ENCODE peak calls at places on chromosomes 1 and 21, in seven cellular contexts. One of them, this sample, is unnamed.

GRCh38 chr1:2472109-2472508 is 4.0 kb upstream of the PLCH2 start:
- DNase-seq in BJ: no peak
- DNase-seq in adrenal gland: no peak
- DNase-seq in kidney: no peak
- DNase-seq in left lung: no peak
- DNase-seq in testis: no peak
- DNase-seq in bronchial epithelial cell: no peak
- DNase-seq in this sample: no peak

GRCh38 chr1:72830606-72831390 is 548.5 kb upstream of the NEGR1 start:
- DNase-seq in testis: no peak
- DNase-seq in bronchial epithelial cell: no peak
- DNase-seq in left lung: no peak
- DNase-seq in adrenal gland: no peak
- DNase-seq in BJ: no peak
- DNase-seq in kidney: peak; percentile 39
- DNase-seq in this sample: peak; percentile 1

GRCh38 chr1:160438935-160439334 is 38.6 kb downstream of the VANGL2 start:
- DNase-seq in testis: no peak
- DNase-seq in kidney: no peak
- DNase-seq in bronchial epithelial cell: no peak
- DNase-seq in left lung: no peak
- DNase-seq in BJ: no peak
- DNase-seq in adrenal gland: no peak
- DNase-seq in this sample: no peak

GRCh38 chr21:45579383-45580180 is 37.3 kb upstream of the SLC19A1 start:
- DNase-seq in testis: no peak
- DNase-seq in bronchial epithelial cell: no peak
- DNase-seq in BJ: no peak
- DNase-seq in adrenal gland: peak; percentile 7
- DNase-seq in left lung: peak; percentile 21
- DNase-seq in kidney: peak; percentile 65
- DNase-seq in this sample: no peak

GRCh38 chr1:226406401-226406881 is 1.5 kb downstream of the PARP1 start:
- DNase-seq in BJ: no peak
- DNase-seq in bronchial epithelial cell: peak; percentile 80
- DNase-seq in testis: no peak
- DNase-seq in adrenal gland: no peak
- DNase-seq in kidney: no peak
- DNase-seq in left lung: no peak
- DNase-seq in this sample: no peak

GRCh38 chr1:15727021-15727420 is 9.0 kb upstream of the SLC25A34 start:
- DNase-seq in BJ: no peak
- DNase-seq in left lung: no peak
- DNase-seq in bronchial epithelial cell: no peak
- DNase-seq in adrenal gland: peak; percentile 49
- DNase-seq in testis: no peak
- DNase-seq in kidney: peak; percentile 75
- DNase-seq in this sample: no peak

GRCh38 chr1:231016966-231017365 is 23.1 kb downstream of the FAM89A start:
- DNase-seq in testis: no peak
- DNase-seq in adrenal gland: no peak
- DNase-seq in kidney: no peak
- DNase-seq in left lung: no peak
- DNase-seq in BJ: no peak
- DNase-seq in bronchial epithelial cell: peak; percentile 90
- DNase-seq in this sample: no peak

GRCh38 chr1:34898220-34898820 is 31.1 kb downstream of the DLGAP3 start:
- DNase-seq in testis: no peak
- DNase-seq in bronchial epithelial cell: no peak
- DNase-seq in BJ: no peak
- DNase-seq in left lung: no peak
- DNase-seq in adrenal gland: no peak
- DNase-seq in kidney: no peak
- DNase-seq in this sample: no peak

GRCh38 chr1:189654906-189655305 is 822.8 kb downstream of the BRINP3 start:
- DNase-seq in testis: no peak
- DNase-seq in left lung: no peak
- DNase-seq in bronchial epithelial cell: peak; percentile 71
- DNase-seq in adrenal gland: no peak
- DNase-seq in BJ: no peak
- DNase-seq in kidney: no peak
- DNase-seq in this sample: no peak

GRCh38 chr1:109268431-109269211 is 14.3 kb downstream of the PSRC1 start:
- DNase-seq in left lung: no peak
- DNase-seq in testis: no peak
- DNase-seq in bronchial epithelial cell: no peak
- DNase-seq in BJ: no peak
- DNase-seq in adrenal gland: no peak
- DNase-seq in kidney: peak; percentile 63
- DNase-seq in this sample: no peak

GRCh38 chr1:244012232-244012631 is 38.9 kb upstream of the ZBTB18 start:
- DNase-seq in bronchial epithelial cell: peak; percentile 41
- DNase-seq in adrenal gland: no peak
- DNase-seq in kidney: no peak
- DNase-seq in BJ: peak; percentile 2
- DNase-seq in left lung: no peak
- DNase-seq in testis: no peak
- DNase-seq in this sample: no peak

GRCh38 chr1:150619576-150620509 is 9.6 kb downstream of the ENSA start:
- DNase-seq in BJ: no peak
- DNase-seq in kidney: no peak
- DNase-seq in bronchial epithelial cell: peak; percentile 88
- DNase-seq in adrenal gland: peak; percentile 67
- DNase-seq in testis: peak; percentile 54
- DNase-seq in left lung: peak; percentile 42
- DNase-seq in this sample: peak; percentile 32

GRCh38 chr1:19367584-19368041 is 55.5 kb downstream of the SLC66A1 start:
- DNase-seq in left lung: no peak
- DNase-seq in adrenal gland: no peak
- DNase-seq in testis: peak; percentile 53
- DNase-seq in bronchial epithelial cell: peak; percentile 75
- DNase-seq in BJ: no peak
- DNase-seq in kidney: no peak
- DNase-seq in this sample: no peak

GRCh38 chr1:17120962-17121837 is 1.9 kb upstream of the PADI2 start:
- DNase-seq in BJ: no peak
- DNase-seq in adrenal gland: peak; percentile 42
- DNase-seq in kidney: no peak
- DNase-seq in left lung: no peak
- DNase-seq in testis: no peak
- DNase-seq in bronchial epithelial cell: no peak
- DNase-seq in this sample: peak; percentile 74

GRCh38 chr1:229685149-229685548 is 59.1 kb downstream of the URB2 start:
- DNase-seq in BJ: no peak
- DNase-seq in adrenal gland: no peak
- DNase-seq in testis: no peak
- DNase-seq in bronchial epithelial cell: no peak
- DNase-seq in kidney: no peak
- DNase-seq in left lung: no peak
- DNase-seq in this sample: no peak
- TF ChIP-seq CTCF in BJ: no peak
- TF ChIP-seq CTCF in adrenal gland: no peak
- TF ChIP-seq CTCF in testis: no peak
- TF ChIP-seq CTCF in bronchial epithelial cell: no peak
- TF ChIP-seq CTCF in kidney: no peak
- TF ChIP-seq CTCF in left lung: no peak
- TF ChIP-seq CTCF in this sample: no peak

GRCh38 chr1:23527366-23527765 is 3.7 kb downstream of the E2F2 start:
- DNase-seq in left lung: no peak
- DNase-seq in kidney: no peak
- DNase-seq in bronchial epithelial cell: no peak
- DNase-seq in adrenal gland: no peak
- DNase-seq in BJ: no peak
- DNase-seq in testis: no peak
- DNase-seq in this sample: no peak

GRCh38 chr1:23525558-23526174 is 5.4 kb downstream of the E2F2 start:
- DNase-seq in testis: no peak
- DNase-seq in left lung: no peak
- DNase-seq in kidney: no peak
- DNase-seq in adrenal gland: no peak
- DNase-seq in bronchial epithelial cell: no peak
- DNase-seq in BJ: no peak
- DNase-seq in this sample: no peak

GRCh38 chr1:23524716-23525401 is 6.2 kb downstream of the E2F2 start:
- DNase-seq in left lung: no peak
- DNase-seq in kidney: no peak
- DNase-seq in testis: no peak
- DNase-seq in adrenal gland: no peak
- DNase-seq in BJ: no peak
- DNase-seq in bronchial epithelial cell: no peak
- DNase-seq in this sample: no peak

GRCh38 chr1:23528245-23528978 is 2.6 kb downstream of the E2F2 start:
- DNase-seq in adrenal gland: peak; percentile 96
- DNase-seq in BJ: peak; percentile 41
- DNase-seq in kidney: peak; percentile 93
- DNase-seq in bronchial epithelial cell: peak; percentile 81
- DNase-seq in left lung: peak; percentile 93
- DNase-seq in testis: peak; percentile 83
- DNase-seq in this sample: peak; percentile 72

DNA sequence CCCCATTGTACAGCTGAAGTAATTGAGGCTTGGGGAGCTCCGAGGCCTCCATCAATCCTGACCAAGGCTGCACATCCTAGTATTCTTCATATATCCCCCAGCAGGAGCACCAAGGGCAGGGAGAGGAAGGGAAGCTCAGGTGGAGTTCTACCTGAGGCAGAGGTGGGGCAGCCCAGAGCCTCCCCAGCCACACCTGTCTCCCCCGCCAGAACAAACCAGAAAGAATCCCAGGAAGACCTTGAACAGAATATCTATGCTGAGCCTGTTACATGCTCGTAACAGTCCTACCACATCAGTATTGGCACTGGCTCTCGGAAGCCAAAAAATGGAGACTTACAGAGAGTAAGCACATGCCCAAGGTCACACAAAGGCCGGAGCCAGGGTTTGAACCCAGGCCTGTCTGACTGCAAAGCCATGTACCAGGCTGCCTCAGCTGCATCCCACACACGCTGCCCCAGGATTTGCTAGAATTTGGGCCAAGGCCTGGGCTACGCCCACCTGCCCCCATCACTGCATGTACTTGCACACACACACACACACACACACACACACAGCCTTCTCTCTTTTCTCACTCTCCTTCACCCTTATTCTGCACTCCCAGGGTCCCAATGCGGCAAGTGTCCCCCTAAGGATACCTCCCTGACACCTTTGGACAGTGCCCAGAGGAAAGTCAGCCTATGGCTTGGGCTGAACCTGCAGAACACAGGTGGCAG is 4.5 kb downstream of the E2F2 start:
- DNase-seq in BJ: no peak
- DNase-seq in left lung: no peak
- DNase-seq in testis: no peak
- DNase-seq in adrenal gland: no peak
- DNase-seq in kidney: no peak
- DNase-seq in bronchial epithelial cell: no peak
- DNase-seq in this sample: no peak
- H3K36me3 ChIP-seq in BJ: no peaks in the 10 kb centered on the region
- H3K36me3 ChIP-seq in left lung: no peaks in the 10 kb centered on the region
- H3K36me3 ChIP-seq in testis: no peaks in the 10 kb centered on the region
- H3K36me3 ChIP-seq in adrenal gland: no peaks in the 10 kb centered on the region
- H3K36me3 ChIP-seq in kidney: no peaks in the 10 kb centered on the region
- H3K36me3 ChIP-seq in bronchial epithelial cell: no peaks in the 10 kb centered on the region
- H3K36me3 ChIP-seq in this sample: no peaks in the 10 kb centered on the region

DNA sequence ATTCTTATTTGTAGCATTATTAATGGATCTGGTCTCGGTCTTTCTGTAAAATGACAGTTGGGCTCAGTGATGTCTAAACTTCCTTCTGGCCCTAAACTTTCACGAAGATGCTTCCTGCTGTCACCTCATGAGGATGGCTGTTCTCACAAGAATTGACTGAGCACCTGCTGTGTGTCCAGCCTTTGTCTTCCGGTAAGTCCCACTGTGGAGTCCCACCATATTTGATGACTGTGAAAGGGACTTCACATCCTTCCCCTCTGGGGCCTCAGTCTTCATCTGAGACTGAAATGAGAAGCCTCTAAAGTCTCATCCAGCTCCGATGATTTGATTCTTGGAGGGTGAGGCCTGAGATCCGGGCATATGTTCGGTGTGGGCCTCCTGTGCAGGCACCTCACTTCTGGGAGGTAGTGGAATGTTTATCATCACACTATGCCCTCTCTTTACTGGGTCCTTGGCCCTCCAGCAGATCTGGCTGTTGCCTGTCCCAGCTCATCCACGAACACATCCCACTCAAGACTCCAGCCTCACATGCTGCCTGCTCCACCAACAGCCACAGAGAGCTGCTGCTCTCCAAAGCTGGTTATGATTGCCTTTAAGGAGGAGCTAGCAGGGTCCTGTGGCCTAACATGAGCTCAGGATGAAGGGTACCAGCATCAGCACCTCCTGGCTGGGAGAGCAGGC is 95.8 kb downstream of the KCNN3 start:
- DNase-seq in testis: no peak
- DNase-seq in kidney: no peak
- DNase-seq in left lung: no peak
- DNase-seq in BJ: no peak
- DNase-seq in adrenal gland: no peak
- DNase-seq in bronchial epithelial cell: no peak
- DNase-seq in this sample: no peak
- TF ChIP-seq CTCF in testis: no peak
- TF ChIP-seq CTCF in kidney: no peak
- TF ChIP-seq CTCF in left lung: no peak
- TF ChIP-seq CTCF in BJ: no peak
- TF ChIP-seq CTCF in adrenal gland: no peak
- TF ChIP-seq CTCF in bronchial epithelial cell: no peak
- TF ChIP-seq CTCF in this sample: no peak

GRCh38 chr1:11150326-11150725 is 38.8 kb upstream of the ANGPTL7 start:
- DNase-seq in left lung: no peak
- DNase-seq in adrenal gland: no peak
- DNase-seq in BJ: no peak
- DNase-seq in testis: no peak
- DNase-seq in kidney: no peak
- DNase-seq in bronchial epithelial cell: no peak
- DNase-seq in this sample: no peak

GRCh38 chr1:11143907-11144306 is 44.2 kb upstream of the EXOSC10 start:
- DNase-seq in BJ: no peak
- DNase-seq in left lung: no peak
- DNase-seq in adrenal gland: no peak
- DNase-seq in bronchial epithelial cell: no peak
- DNase-seq in testis: no peak
- DNase-seq in kidney: no peak
- DNase-seq in this sample: no peak

GRCh38 chr1:11145741-11146140 is 43.4 kb upstream of the ANGPTL7 start:
- DNase-seq in BJ: no peak
- DNase-seq in adrenal gland: no peak
- DNase-seq in left lung: no peak
- DNase-seq in kidney: no peak
- DNase-seq in bronchial epithelial cell: no peak
- DNase-seq in testis: no peak
- DNase-seq in this sample: no peak

GRCh38 chr1:11144563-11145256 is 44.4 kb upstream of the ANGPTL7 start:
- DNase-seq in bronchial epithelial cell: no peak
- DNase-seq in testis: no peak
- DNase-seq in left lung: no peak
- DNase-seq in kidney: no peak
- DNase-seq in BJ: no peak
- DNase-seq in adrenal gland: no peak
- DNase-seq in this sample: no peak

DNA sequence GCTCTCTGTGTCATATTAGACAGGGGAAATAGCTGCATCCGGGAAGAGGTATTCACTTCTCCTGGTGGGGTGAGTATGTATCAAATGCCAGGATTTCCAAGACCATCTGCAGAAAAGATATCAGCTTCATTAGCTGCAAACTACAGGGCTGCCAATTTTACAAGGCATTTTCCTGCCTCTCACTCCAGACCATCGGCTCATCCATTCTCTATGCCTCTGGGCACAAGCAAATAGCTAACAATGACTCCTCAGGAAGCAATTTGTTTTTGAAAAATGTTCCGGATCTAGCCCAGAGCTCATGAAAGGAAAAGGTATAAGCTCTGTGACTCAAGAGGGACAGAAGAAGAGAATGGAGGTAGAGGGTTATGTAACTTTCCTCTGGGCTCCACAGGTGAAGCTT is 41.8 kb upstream of the ANGPTL7 start:
- DNase-seq in bronchial epithelial cell: peak; percentile 74
- DNase-seq in adrenal gland: no peak
- DNase-seq in BJ: peak; percentile 37
- DNase-seq in kidney: no peak
- DNase-seq in left lung: no peak
- DNase-seq in testis: no peak
- DNase-seq in this sample: no peak
- H3K36me3 ChIP-seq in bronchial epithelial cell: peaks cover 9% of the 10 kb centered on the region
- H3K36me3 ChIP-seq in adrenal gland: no peaks in the 10 kb centered on the region
- H3K36me3 ChIP-seq in BJ: peaks cover 9% of the 10 kb centered on the region
- H3K36me3 ChIP-seq in kidney: peaks cover 55% of the 10 kb centered on the region
- H3K36me3 ChIP-seq in left lung: no peaks in the 10 kb centered on the region
- H3K36me3 ChIP-seq in testis: no peaks in the 10 kb centered on the region
- H3K36me3 ChIP-seq in this sample: peaks cover 4% of the 10 kb centered on the region